ENCODE peak calls at places on chromosomes 6 and 20, in six cellular contexts. K, Y, D, J, V and H are unnamed samples.

GRCh38 chr20:45781391-45781931 is 10.2 kb downstream of the WFDC3 start:
- DNase-seq in K (no peak), Y (no peak), D (no peak), J (peak; percentile 95), V (no peak), H (peak; percentile 94)

GRCh38 chr20:47784599-47785320 is 521 bp downstream of the SULF2 start:
- DNase-seq in K (no peak), Y (peak; percentile 38), D (peak; percentile 74), J (peak; percentile 4), V (peak; percentile 72), H (peak; percentile 64)

GRCh38 chr6:9233226-9233625 is 797.9 kb upstream of the SLC35B3 start:
- DNase-seq in K (no peak), Y (no peak), D (peak; percentile 8), J (no peak), V (no peak), H (no peak)

GRCh38 chr20:33515569-33516216 is 25.8 kb downstream of the CBFA2T2 start:
- DNase-seq in K (no peak), Y (no peak), D (peak; percentile 6), J (no peak), V (no peak), H (no peak)

GRCh38 chr6:47343631-47344421 is 34.1 kb upstream of the TNFRSF21 start:
- DNase-seq in K (no peak), Y (no peak), D (no peak), J (no peak), V (no peak), H (no peak)

GRCh38 chr6:106939848-106940247 is 34.7 kb downstream of the CD24 start:
- DNase-seq in K (no peak), Y (no peak), D (no peak), J (no peak), V (no peak), H (no peak)

GRCh38 chr6:169188051-169188863 is 65.4 kb downstream of the THBS2 start:
- DNase-seq in K (no peak), Y (no peak), D (peak; percentile 14), J (peak; percentile 100), V (no peak), H (peak; percentile 42)

GRCh38 chr6:147949981-147950622 is 392.5 kb upstream of the SASH1 start:
- DNase-seq in K (no peak), Y (no peak), D (no peak), J (peak; percentile 35), V (no peak), H (peak; percentile 26)

GRCh38 chr6:54291738-54292137 is 16.5 kb upstream of the TINAG start:
- DNase-seq in K (no peak), Y (no peak), D (peak; percentile 73), J (peak; percentile 66), V (no peak), H (peak; percentile 76)

GRCh38 chr6:1190361-1190760 is 121.5 kb upstream of the FOXQ1 start:
- DNase-seq in K (no peak), Y (no peak), D (peak; percentile 92), J (peak; percentile 95), V (no peak), H (peak; percentile 92)

GRCh38 chr6:26193467-26194328 is 106.5 kb downstream of the HFE start:
- DNase-seq in K (no peak), Y (no peak), D (no peak), J (no peak), V (no peak), H (no peak)

GRCh38 chr6:26187292-26187691 is 100.1 kb downstream of the HFE start:
- DNase-seq in K (no peak), Y (no peak), D (no peak), J (no peak), V (no peak), H (no peak)

GRCh38 chr6:26187981-26188635 is 100.9 kb downstream of the HFE start:
- DNase-seq in K (no peak), Y (no peak), D (peak; percentile 91), J (peak; percentile 43), V (no peak), H (peak; percentile 77)

GRCh38 chr6:26186652-26187051 is 99.4 kb downstream of the HFE start:
- DNase-seq in K (no peak), Y (no peak), D (no peak), J (no peak), V (no peak), H (no peak)

GRCh38 chr6:26189905-26190304 is 102.7 kb downstream of the HFE start:
- DNase-seq in K (no peak), Y (no peak), D (no peak), J (no peak), V (no peak), H (no peak)
- H2BK15ac ChIP-seq in K (no peak overlapping the region), Y (no peak overlapping the region), D (peak overlapping the region; percentile 87), J (no peak overlapping the region), V (no peak overlapping the region), H (no peak overlapping the region)

GRCh38 chr6:16401868-16402267 is 163.5 kb downstream of the GMPR start:
- DNase-seq in K (no peak), Y (no peak), D (no peak), J (no peak), V (no peak), H (no peak)
- H2BK120ac ChIP-seq in K (no peak overlapping the region), Y (no peak overlapping the region), D (no peak overlapping the region), J (no peak overlapping the region), V (no peak overlapping the region), H (no peak overlapping the region)

GRCh38 chr6:156884306-156884705 is 107.1 kb downstream of the ARID1B start:
- DNase-seq in K (no peak), Y (no peak), D (no peak), J (no peak), V (no peak), H (no peak)

GRCh38 chr6:156879235-156879995 is 102.2 kb downstream of the ARID1B start:
- DNase-seq in K (no peak), Y (no peak), D (no peak), J (peak; percentile 89), V (no peak), H (peak; percentile 55)

GRCh38 chr6:156880913-156881312 is 103.7 kb downstream of the ARID1B start:
- DNase-seq in K (no peak), Y (no peak), D (no peak), J (no peak), V (no peak), H (no peak)

GRCh38 chr6:156883497-156884252 is 106.5 kb downstream of the ARID1B start:
- DNase-seq in K (no peak), Y (no peak), D (no peak), J (peak; percentile 35), V (no peak), H (no peak)

DNA sequence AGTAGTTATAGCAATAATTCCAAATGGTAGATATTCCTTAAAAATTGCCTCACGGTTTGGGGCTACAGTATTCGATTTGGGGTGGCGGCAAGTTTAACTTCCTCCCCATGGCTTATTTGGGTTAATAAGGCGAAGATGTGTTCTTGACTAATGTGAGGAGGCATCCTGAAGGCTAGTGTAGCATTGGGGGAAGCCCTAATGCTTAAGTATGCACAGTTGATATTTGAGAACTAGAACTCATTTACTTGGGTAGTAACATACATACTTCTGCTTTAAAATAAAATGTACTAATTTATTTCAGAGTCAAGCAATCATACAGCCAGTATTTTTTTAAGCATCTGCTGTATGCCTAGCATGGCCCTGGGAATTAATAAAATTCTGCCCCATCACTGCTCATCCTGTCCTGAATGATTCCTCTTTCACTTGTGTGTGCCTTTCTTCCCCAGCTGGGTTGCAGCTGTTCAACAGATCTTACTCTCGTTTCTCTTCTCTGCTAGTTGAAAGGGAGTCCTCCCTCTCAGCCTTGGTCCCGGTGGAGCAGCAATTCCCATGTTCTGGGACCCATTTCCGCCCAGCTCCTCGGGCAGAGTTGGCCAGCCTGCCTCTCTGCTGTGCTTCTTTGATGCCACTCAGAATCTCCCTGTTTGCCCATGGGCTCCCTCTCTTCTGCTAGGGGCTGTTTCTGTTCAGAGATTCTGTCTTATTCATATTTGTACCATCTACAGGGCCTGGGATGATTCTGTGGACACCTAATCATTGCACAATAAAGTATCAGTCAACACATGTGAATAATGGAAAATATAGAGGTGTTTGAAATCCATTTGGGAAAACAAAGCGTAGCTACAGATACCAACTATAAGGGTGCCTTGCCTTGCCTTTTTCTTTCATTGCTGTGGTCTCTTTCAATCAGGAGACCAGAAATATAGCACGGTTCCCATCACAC is 104.8 kb downstream of the ARID1B start:
- DNase-seq in K (no peak), Y (no peak), D (no peak), J (peak; percentile 26), V (no peak), H (no peak)
- H3K27ac ChIP-seq in K (no peak overlapping the region), Y (no peak overlapping the region), D (no peak overlapping the region), J (no peak overlapping the region), V (no peak overlapping the region), H (no peak overlapping the region)

GRCh38 chr20:8951136-8951535 is 117.8 kb upstream of the PLCB4 start:
- DNase-seq in K (no peak), Y (no peak), D (no peak), J (no peak), V (no peak), H (no peak)
- H2BK15ac ChIP-seq in K (no peak overlapping the region), Y (no peak overlapping the region), D (no peak overlapping the region), J (no peak overlapping the region), V (no peak overlapping the region), H (no peak overlapping the region)

DNA sequence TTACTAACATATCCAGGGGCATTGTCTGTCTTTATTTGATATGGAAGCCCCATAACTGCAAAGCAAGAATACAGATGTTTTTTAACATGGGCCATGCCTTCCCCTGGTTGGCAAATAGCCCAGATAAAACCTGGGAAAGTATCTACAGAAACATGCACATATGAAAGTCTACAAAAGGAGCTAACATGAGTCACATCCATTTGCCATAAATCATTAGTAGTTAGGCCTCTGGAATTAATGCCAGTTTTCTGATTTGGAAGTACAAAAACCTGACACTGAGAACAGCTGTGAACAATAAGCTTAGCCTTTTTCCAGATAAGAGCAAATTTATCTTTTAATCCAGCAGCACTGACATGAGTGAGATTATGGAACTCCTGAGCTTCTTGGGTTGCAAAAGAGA is 418.0 kb upstream of the IMPG1 start:
- DNase-seq in K (no peak), Y (no peak), D (no peak), J (no peak), V (no peak), H (peak; percentile 3)
- H2BK120ac ChIP-seq in K (no peak overlapping the region), Y (no peak overlapping the region), D (no peak overlapping the region), J (no peak overlapping the region), V (no peak overlapping the region), H (no peak overlapping the region)